ENCODE peak calls at places on chromosome 5, in ten cellular contexts. One of them, this sample, is unnamed.

GRCh38 chr5:175854231-175855040 is 16.9 kb upstream of the CPLX2 start:
- DNase-seq in lower leg skin: no peak
- DNase-seq in IMR-90: no peak
- DNase-seq in body of pancreas: peak
- DNase-seq in H54: no peak
- DNase-seq in spleen: no peak
- DNase-seq in heart left ventricle: no peak
- DNase-seq in endothelial cell of umbilical vein: no peak
- DNase-seq in A549: peak
- DNase-seq in sigmoid colon: no peak
- DNase-seq in this sample: no peak

GRCh38 chr5:41508696-41509398 is 1.6 kb downstream of the PLCXD3 start:
- DNase-seq in lower leg skin: no peak
- DNase-seq in IMR-90: no peak
- DNase-seq in body of pancreas: no peak
- DNase-seq in H54: no peak
- DNase-seq in spleen: no peak
- DNase-seq in heart left ventricle: no peak
- DNase-seq in endothelial cell of umbilical vein: no peak
- DNase-seq in A549: no peak
- DNase-seq in sigmoid colon: no peak
- DNase-seq in this sample: no peak

GRCh38 chr5:54212331-54212730 is 98.0 kb downstream of the ARL15 start:
- DNase-seq in lower leg skin: no peak
- DNase-seq in IMR-90: no peak
- DNase-seq in body of pancreas: no peak
- DNase-seq in H54: no peak
- DNase-seq in spleen: no peak
- DNase-seq in heart left ventricle: no peak
- DNase-seq in endothelial cell of umbilical vein: no peak
- DNase-seq in A549: no peak
- DNase-seq in sigmoid colon: no peak
- DNase-seq in this sample: no peak

GRCh38 chr5:83474986-83475385 is 3.4 kb downstream of the VCAN start:
- DNase-seq in lower leg skin: no peak
- DNase-seq in IMR-90: no peak
- DNase-seq in body of pancreas: no peak
- DNase-seq in H54: no peak
- DNase-seq in spleen: no peak
- DNase-seq in heart left ventricle: no peak
- DNase-seq in endothelial cell of umbilical vein: no peak
- DNase-seq in A549: no peak
- DNase-seq in sigmoid colon: no peak
- DNase-seq in this sample: no peak

GRCh38 chr5:37619353-37619752 is 220.5 kb downstream of the GDNF start:
- DNase-seq in lower leg skin: no peak
- DNase-seq in IMR-90: peak
- DNase-seq in body of pancreas: no peak
- DNase-seq in H54: no peak
- DNase-seq in spleen: no peak
- DNase-seq in heart left ventricle: no peak
- DNase-seq in endothelial cell of umbilical vein: no peak
- DNase-seq in A549: no peak
- DNase-seq in sigmoid colon: no peak
- DNase-seq in this sample: no peak

GRCh38 chr5:132641241-132641723 is 16.7 kb upstream of the IL13 start:
- DNase-seq in lower leg skin: no peak
- DNase-seq in IMR-90: no peak
- DNase-seq in body of pancreas: no peak
- DNase-seq in H54: no peak
- DNase-seq in spleen: no peak
- DNase-seq in heart left ventricle: no peak
- DNase-seq in endothelial cell of umbilical vein: no peak
- DNase-seq in A549: no peak
- DNase-seq in sigmoid colon: no peak
- DNase-seq in this sample: no peak

GRCh38 chr5:24633705-24634325 is 11.0 kb downstream of the CDH10 start:
- DNase-seq in lower leg skin: no peak
- DNase-seq in IMR-90: peak
- DNase-seq in body of pancreas: no peak
- DNase-seq in H54: no peak
- DNase-seq in spleen: no peak
- DNase-seq in heart left ventricle: no peak
- DNase-seq in endothelial cell of umbilical vein: peak
- DNase-seq in A549: peak
- DNase-seq in sigmoid colon: no peak
- DNase-seq in this sample: peak

GRCh38 chr5:35188041-35188457 is 42.2 kb downstream of the PRLR start:
- DNase-seq in lower leg skin: no peak
- DNase-seq in IMR-90: no peak
- DNase-seq in body of pancreas: peak
- DNase-seq in H54: no peak
- DNase-seq in spleen: no peak
- DNase-seq in heart left ventricle: no peak
- DNase-seq in endothelial cell of umbilical vein: no peak
- DNase-seq in A549: no peak
- DNase-seq in sigmoid colon: no peak
- DNase-seq in this sample: no peak

GRCh38 chr5:154937718-154938466 is at the start of gene GEMIN5:
- DNase-seq in lower leg skin: peak
- DNase-seq in IMR-90: peak
- DNase-seq in body of pancreas: peak
- DNase-seq in H54: peak
- DNase-seq in spleen: peak
- DNase-seq in heart left ventricle: peak
- DNase-seq in endothelial cell of umbilical vein: peak
- DNase-seq in A549: peak
- DNase-seq in sigmoid colon: peak
- DNase-seq in this sample: peak
- TF ChIP-seq POLR2A in lower leg skin: no peak
- TF ChIP-seq POLR2A in IMR-90: no peak
- TF ChIP-seq POLR2A in body of pancreas: peak
- TF ChIP-seq POLR2A in H54: peak
- TF ChIP-seq POLR2A in spleen: no peak
- TF ChIP-seq POLR2A in heart left ventricle: no peak
- TF ChIP-seq POLR2A in endothelial cell of umbilical vein: no peak
- TF ChIP-seq POLR2A in A549: peak
- TF ChIP-seq POLR2A in sigmoid colon: peak
- TF ChIP-seq POLR2A in this sample: peak

GRCh38 chr5:95823241-95823737 is 763 bp upstream of the GLRX start:
- DNase-seq in lower leg skin: peak
- DNase-seq in IMR-90: no peak
- DNase-seq in body of pancreas: no peak
- DNase-seq in H54: no peak
- DNase-seq in spleen: no peak
- DNase-seq in heart left ventricle: no peak
- DNase-seq in endothelial cell of umbilical vein: no peak
- DNase-seq in A549: no peak
- DNase-seq in sigmoid colon: no peak
- DNase-seq in this sample: peak

GRCh38 chr5:95823738-95824609 is 1.4 kb upstream of the GLRX start:
- DNase-seq in lower leg skin: peak
- DNase-seq in IMR-90: peak
- DNase-seq in body of pancreas: peak
- DNase-seq in H54: peak
- DNase-seq in spleen: peak
- DNase-seq in heart left ventricle: peak
- DNase-seq in endothelial cell of umbilical vein: peak
- DNase-seq in A549: peak
- DNase-seq in sigmoid colon: peak
- DNase-seq in this sample: peak

GRCh38 chr5:95821110-95822021 is 1.2 kb downstream of the GLRX start:
- DNase-seq in lower leg skin: peak
- DNase-seq in IMR-90: no peak
- DNase-seq in body of pancreas: no peak
- DNase-seq in H54: no peak
- DNase-seq in spleen: no peak
- DNase-seq in heart left ventricle: no peak
- DNase-seq in endothelial cell of umbilical vein: no peak
- DNase-seq in A549: no peak
- DNase-seq in sigmoid colon: no peak
- DNase-seq in this sample: no peak

GRCh38 chr5:95822038-95822407 is 503 bp downstream of the GLRX start:
- DNase-seq in lower leg skin: peak
- DNase-seq in IMR-90: peak
- DNase-seq in body of pancreas: peak
- DNase-seq in H54: no peak
- DNase-seq in spleen: peak
- DNase-seq in heart left ventricle: peak
- DNase-seq in endothelial cell of umbilical vein: peak
- DNase-seq in A549: peak
- DNase-seq in sigmoid colon: peak
- DNase-seq in this sample: peak

GRCh38 chr5:95822408-95823240 is at the start of gene GLRX:
- DNase-seq in lower leg skin: peak
- DNase-seq in IMR-90: peak
- DNase-seq in body of pancreas: peak
- DNase-seq in H54: peak
- DNase-seq in spleen: peak
- DNase-seq in heart left ventricle: peak
- DNase-seq in endothelial cell of umbilical vein: peak
- DNase-seq in A549: peak
- DNase-seq in sigmoid colon: peak
- DNase-seq in this sample: peak
- TF ChIP-seq POLR2A in lower leg skin: no peak
- TF ChIP-seq POLR2A in IMR-90: peak
- TF ChIP-seq POLR2A in body of pancreas: peak
- TF ChIP-seq POLR2A in H54: no peak
- TF ChIP-seq POLR2A in spleen: peak
- TF ChIP-seq POLR2A in heart left ventricle: peak
- TF ChIP-seq POLR2A in endothelial cell of umbilical vein: peak
- TF ChIP-seq POLR2A in A549: peak
- TF ChIP-seq POLR2A in sigmoid colon: peak
- TF ChIP-seq POLR2A in this sample: no peak

DNA sequence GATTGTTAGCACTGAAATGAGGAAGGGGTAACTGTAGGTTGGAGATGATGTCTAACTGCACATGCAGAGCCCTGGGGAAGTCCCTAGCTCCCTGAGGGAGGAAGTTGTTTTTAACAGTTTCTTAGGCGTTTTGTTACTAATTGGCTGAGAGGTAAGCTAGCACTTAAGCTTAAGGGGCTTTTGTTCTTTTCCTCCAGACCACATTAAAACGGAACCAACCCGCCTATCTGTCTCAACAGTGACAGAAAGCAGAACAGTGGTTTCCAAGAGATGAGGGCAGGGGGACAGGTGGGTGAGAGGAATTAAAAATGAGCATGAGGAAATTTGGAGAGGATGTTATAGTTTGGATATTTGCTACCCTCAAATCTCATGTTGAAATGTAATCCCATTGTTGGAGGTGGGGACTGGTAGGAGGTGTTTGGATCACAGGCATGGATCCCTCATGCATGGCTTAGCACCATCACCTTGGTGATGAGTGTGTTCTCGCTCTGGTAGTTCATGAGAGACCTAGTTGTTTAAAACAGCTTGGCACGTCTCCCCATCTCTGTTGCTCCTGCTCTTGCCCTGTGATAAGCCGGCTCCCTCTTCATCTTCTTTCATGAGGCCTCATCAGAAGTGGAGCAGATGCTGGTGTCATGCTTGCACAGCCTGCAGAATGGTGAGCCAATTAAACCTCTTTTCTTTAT is 38.9 kb downstream of the LYRM7 start:
- DNase-seq in lower leg skin: no peak
- DNase-seq in IMR-90: no peak
- DNase-seq in body of pancreas: no peak
- DNase-seq in H54: no peak
- DNase-seq in spleen: no peak
- DNase-seq in heart left ventricle: no peak
- DNase-seq in endothelial cell of umbilical vein: no peak
- DNase-seq in A549: no peak
- DNase-seq in sigmoid colon: no peak
- DNase-seq in this sample: peak
- TF ChIP-seq POLR2A in lower leg skin: no peak
- TF ChIP-seq POLR2A in IMR-90: no peak
- TF ChIP-seq POLR2A in body of pancreas: no peak
- TF ChIP-seq POLR2A in H54: no peak
- TF ChIP-seq POLR2A in spleen: peak
- TF ChIP-seq POLR2A in heart left ventricle: no peak
- TF ChIP-seq POLR2A in endothelial cell of umbilical vein: no peak
- TF ChIP-seq POLR2A in A549: no peak
- TF ChIP-seq POLR2A in sigmoid colon: no peak
- TF ChIP-seq POLR2A in this sample: peak

GRCh38 chr5:1118231-1118698 is 6.4 kb upstream of the SLC12A7 start:
- DNase-seq in lower leg skin: no peak
- DNase-seq in IMR-90: peak
- DNase-seq in body of pancreas: no peak
- DNase-seq in H54: no peak
- DNase-seq in spleen: no peak
- DNase-seq in heart left ventricle: peak
- DNase-seq in endothelial cell of umbilical vein: no peak
- DNase-seq in A549: no peak
- DNase-seq in sigmoid colon: no peak
- DNase-seq in this sample: no peak

GRCh38 chr5:1118738-1119137 is 6.9 kb upstream of the SLC12A7 start:
- DNase-seq in lower leg skin: no peak
- DNase-seq in IMR-90: no peak
- DNase-seq in body of pancreas: peak
- DNase-seq in H54: no peak
- DNase-seq in spleen: no peak
- DNase-seq in heart left ventricle: peak
- DNase-seq in endothelial cell of umbilical vein: no peak
- DNase-seq in A549: no peak
- DNase-seq in sigmoid colon: peak
- DNase-seq in this sample: peak

GRCh38 chr5:1121101-1121500 is 9.2 kb upstream of the SLC12A7 start:
- DNase-seq in lower leg skin: no peak
- DNase-seq in IMR-90: no peak
- DNase-seq in body of pancreas: no peak
- DNase-seq in H54: no peak
- DNase-seq in spleen: no peak
- DNase-seq in heart left ventricle: no peak
- DNase-seq in endothelial cell of umbilical vein: no peak
- DNase-seq in A549: no peak
- DNase-seq in sigmoid colon: no peak
- DNase-seq in this sample: no peak

GRCh38 chr5:1120236-1120999 is 8.6 kb upstream of the SLC12A7 start:
- DNase-seq in lower leg skin: no peak
- DNase-seq in IMR-90: no peak
- DNase-seq in body of pancreas: no peak
- DNase-seq in H54: no peak
- DNase-seq in spleen: no peak
- DNase-seq in heart left ventricle: no peak
- DNase-seq in endothelial cell of umbilical vein: no peak
- DNase-seq in A549: no peak
- DNase-seq in sigmoid colon: no peak
- DNase-seq in this sample: no peak

DNA sequence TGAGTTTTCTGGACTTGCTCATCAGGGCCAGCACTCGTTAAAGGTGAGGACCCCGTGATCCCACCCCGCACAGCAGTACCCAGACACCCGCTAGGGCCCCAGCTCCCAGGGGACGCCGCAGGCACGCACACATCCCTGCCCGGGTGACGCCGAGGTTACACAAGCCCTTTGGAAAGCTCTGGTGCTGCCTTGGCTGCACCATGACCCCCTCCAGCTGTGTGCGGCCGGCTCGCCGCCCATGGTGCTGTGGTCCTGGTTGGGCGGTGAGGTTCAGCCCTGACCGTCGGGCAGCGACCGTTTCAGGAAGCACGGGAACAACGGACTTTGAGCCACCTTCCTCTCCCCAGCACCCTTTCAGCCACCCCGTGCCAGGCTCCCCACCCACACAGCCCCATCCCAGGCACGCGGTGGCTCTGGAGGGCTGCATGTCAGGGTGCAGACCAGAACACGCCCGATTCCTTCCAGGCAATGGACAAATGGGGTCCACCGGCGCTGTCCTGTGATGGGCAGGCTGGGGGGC is 7.5 kb upstream of the SLC12A7 start:
- DNase-seq in lower leg skin: no peak
- DNase-seq in IMR-90: no peak
- DNase-seq in body of pancreas: no peak
- DNase-seq in H54: no peak
- DNase-seq in spleen: no peak
- DNase-seq in heart left ventricle: no peak
- DNase-seq in endothelial cell of umbilical vein: no peak
- DNase-seq in A549: no peak
- DNase-seq in sigmoid colon: no peak
- DNase-seq in this sample: peak
- TF ChIP-seq POLR2A in lower leg skin: no peak
- TF ChIP-seq POLR2A in IMR-90: no peak
- TF ChIP-seq POLR2A in body of pancreas: no peak
- TF ChIP-seq POLR2A in H54: no peak
- TF ChIP-seq POLR2A in spleen: no peak
- TF ChIP-seq POLR2A in heart left ventricle: no peak
- TF ChIP-seq POLR2A in endothelial cell of umbilical vein: no peak
- TF ChIP-seq POLR2A in A549: no peak
- TF ChIP-seq POLR2A in sigmoid colon: no peak
- TF ChIP-seq POLR2A in this sample: no peak